ENCODE peak calls at places on chromosomes 7 and 10, in five cellular contexts. G is mesendoderm, A is neuronal stem cell, X is mesenchymal stem cell, J is IMR-90. D is an unnamed sample.

GRCh38 chr10:42984035-42984610 is 92.7 kb upstream of the RET start:
- DNase-seq in A (no peak), J (no peak), G (no peak), X (no peak), D (no peak)

GRCh38 chr10:71075066-71075758 is 137.2 kb upstream of the UNC5B start:
- DNase-seq in G (no peak), A (no peak), J (no peak), X (no peak), D (no peak)

GRCh38 chr10:63583909-63584747 is 62.9 kb downstream of the REEP3 start:
- DNase-seq in X (no peak), G (no peak), J (no peak), A (no peak), D (no peak)

GRCh38 chr10:28137907-28138880 is 139.3 kb upstream of the ODAD2 start:
- DNase-seq in X (peak), J (peak), A (no peak), G (no peak), D (no peak)

GRCh38 chr10:61586829-61587228 is 75.9 kb upstream of the CABCOCO1 start:
- DNase-seq in X (no peak), G (no peak), J (no peak), A (no peak), D (no peak)

GRCh38 chr10:116521424-116522305 is 24.1 kb upstream of the PNLIP start:
- DNase-seq in X (peak), A (peak), J (peak), G (peak), D (no peak)

GRCh38 chr10:357201-357950 is 222.1 kb downstream of the ZMYND11 start:
- DNase-seq in A (no peak), J (no peak), X (no peak), G (no peak), D (no peak)

GRCh38 chr10:96176985-96177384 is 46.9 kb downstream of the ZNF518A start:
- DNase-seq in J (no peak), A (no peak), X (no peak), G (no peak), D (no peak)

GRCh38 chr10:90561666-90562065 is 296.2 kb downstream of the HTR7 start:
- DNase-seq in X (no peak), A (no peak), G (peak), J (no peak), D (no peak)

GRCh38 chr10:45380903-45381610 is 7.0 kb downstream of the ALOX5 start:
- DNase-seq in G (no peak), J (no peak), A (no peak), X (no peak), D (no peak)

GRCh38 chr10:8047452-8048280 is 6.8 kb upstream of the GATA3 start:
- DNase-seq in J (no peak), G (peak), A (peak), X (no peak), D (no peak)

GRCh38 chr7:102912742-102913141 is at the start of gene LRRC17:
- DNase-seq in A (no peak), J (peak), G (no peak), X (peak), D (no peak)

GRCh38 chr10:1255600-1255999 is 199.4 kb downstream of the WDR37 start:
- DNase-seq in J (no peak), X (no peak), G (no peak), A (no peak), D (no peak)

GRCh38 chr7:130961128-130961601 is 227.2 kb upstream of the KLF14 start:
- DNase-seq in J (peak), A (no peak), X (peak), G (no peak), D (no peak)

GRCh38 chr7:22720791-22721786 is 5.9 kb upstream of the IL6 start:
- DNase-seq in X (no peak), A (no peak), G (no peak), J (no peak), D (no peak)

DNA sequence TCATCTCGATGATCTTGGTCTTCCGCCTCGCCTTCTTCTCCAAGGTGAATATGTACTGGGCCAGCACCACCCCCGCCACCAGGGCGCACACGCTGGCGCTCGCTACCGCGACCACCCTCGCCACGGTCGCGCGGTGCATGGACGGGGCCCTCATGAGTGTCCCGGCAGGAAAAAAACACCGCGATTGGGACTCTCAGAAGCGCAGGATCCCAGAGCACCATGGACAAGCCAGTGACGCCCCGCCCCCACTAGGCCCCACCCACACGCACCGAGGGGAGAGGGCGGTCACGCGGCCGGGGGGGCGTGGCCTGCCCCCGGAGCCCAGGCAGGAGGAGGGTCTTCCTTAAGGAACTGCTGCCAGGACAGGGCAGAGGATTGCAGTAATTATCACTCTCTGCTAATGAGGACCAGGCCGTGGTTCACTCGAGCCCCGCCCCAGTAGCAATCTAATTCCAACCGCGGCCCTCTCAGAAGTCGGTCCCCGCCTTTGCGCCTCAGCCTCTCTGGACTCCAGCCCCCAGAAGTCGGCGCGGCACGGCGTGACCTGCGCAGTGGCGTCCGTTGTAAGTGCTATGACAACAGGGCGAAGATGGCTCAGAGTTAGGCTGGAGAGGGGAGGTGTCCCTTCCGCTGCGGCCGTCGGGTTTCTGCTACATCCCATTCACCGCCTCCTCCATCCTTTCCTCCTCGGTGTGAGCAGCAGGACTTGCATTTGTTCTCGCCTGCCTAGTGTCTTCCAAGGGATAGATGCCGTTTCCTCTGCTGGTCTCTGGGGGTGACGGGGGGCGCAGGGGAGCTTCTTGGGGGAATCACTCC is at the start of gene BBS9:
- DNase-seq in X (peak), G (peak), J (peak), A (peak), D (peak)
- H2BK5ac ChIP-seq in X (no peak), G (no peak), J (peak), A (no peak), D (no peak)

GRCh38 chr7:148336411-148336810 is 254.2 kb upstream of the C7orf33 start:
- DNase-seq in J (no peak), A (no peak), G (peak), X (no peak), D (no peak)

GRCh38 chr7:148337166-148337565 is 253.4 kb upstream of the C7orf33 start:
- DNase-seq in J (no peak), G (peak), A (no peak), X (no peak), D (peak)

GRCh38 chr7:148335790-148336189 is 254.8 kb upstream of the C7orf33 start:
- DNase-seq in A (no peak), G (peak), J (no peak), X (no peak), D (no peak)

GRCh38 chr7:148337995-148338747 is 252.4 kb upstream of the C7orf33 start:
- DNase-seq in G (no peak), X (no peak), J (no peak), A (no peak), D (no peak)

GRCh38 chr7:148337566-148337965 is 253.0 kb upstream of the C7orf33 start:
- DNase-seq in X (no peak), A (no peak), J (no peak), G (no peak), D (no peak)
- H2BK5ac ChIP-seq in X (no peak), A (no peak), J (no peak), G (peak), D (no peak)

GRCh38 chr7:123440202-123440601 is 94.2 kb downstream of the IQUB start:
- DNase-seq in A (peak), X (no peak), G (peak), J (no peak), D (peak)
- H2BK5ac ChIP-seq in A (no peak), X (no peak), G (no peak), J (no peak), D (no peak)

GRCh38 chr10:121243899-121244241 is 354.4 kb downstream of the FGFR2 start:
- DNase-seq in J (no peak), A (no peak), X (no peak), G (no peak), D (no peak)

GRCh38 chr10:121241337-121241736 is 356.9 kb downstream of the FGFR2 start:
- DNase-seq in G (no peak), X (no peak), A (no peak), J (no peak), D (no peak)

GRCh38 chr10:121243003-121243898 is 355.0 kb downstream of the FGFR2 start:
- DNase-seq in A (no peak), J (no peak), G (no peak), X (peak), D (no peak)

GRCh38 chr10:121245799-121246198 is 352.4 kb downstream of the FGFR2 start:
- DNase-seq in G (no peak), A (no peak), X (no peak), J (no peak), D (no peak)

GRCh38 chr10:121244791-121245190 is 353.5 kb downstream of the FGFR2 start:
- DNase-seq in X (peak), G (no peak), A (no peak), J (no peak), D (no peak)
- H2BK5ac ChIP-seq in X (no peak), G (no peak), A (no peak), J (no peak), D (no peak)

GRCh38 chr7:152543801-152544200 is 108.0 kb upstream of the KMT2C start:
- DNase-seq in G (peak), A (no peak), J (no peak), X (no peak), D (peak)
- H2BK5ac ChIP-seq in G (no peak), A (no peak), J (no peak), X (no peak), D (no peak)

DNA sequence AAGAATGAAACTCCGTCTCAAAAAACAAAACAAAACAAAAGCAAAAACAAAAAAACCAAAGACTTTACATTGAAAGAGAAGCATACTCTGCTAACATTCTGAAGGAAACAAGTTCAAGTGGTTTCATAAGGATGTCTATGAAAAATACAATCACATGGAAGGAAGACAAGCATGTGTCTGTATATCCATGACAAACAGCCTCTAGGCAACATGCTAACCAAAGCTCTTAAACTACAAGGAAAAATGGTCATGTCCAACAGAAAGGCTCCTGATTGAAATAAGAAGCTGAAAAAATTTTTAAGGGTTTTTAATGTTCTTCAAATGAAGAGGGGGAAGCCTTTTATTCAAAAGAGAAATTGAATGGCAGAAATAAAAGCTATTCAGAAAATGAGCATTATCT is 64.9 kb downstream of the UBE2H start:
- DNase-seq in J (no peak), X (no peak), A (no peak), G (no peak), D (no peak)
- H2BK5ac ChIP-seq in J (no peak), X (no peak), A (no peak), G (no peak), D (no peak)

DNA sequence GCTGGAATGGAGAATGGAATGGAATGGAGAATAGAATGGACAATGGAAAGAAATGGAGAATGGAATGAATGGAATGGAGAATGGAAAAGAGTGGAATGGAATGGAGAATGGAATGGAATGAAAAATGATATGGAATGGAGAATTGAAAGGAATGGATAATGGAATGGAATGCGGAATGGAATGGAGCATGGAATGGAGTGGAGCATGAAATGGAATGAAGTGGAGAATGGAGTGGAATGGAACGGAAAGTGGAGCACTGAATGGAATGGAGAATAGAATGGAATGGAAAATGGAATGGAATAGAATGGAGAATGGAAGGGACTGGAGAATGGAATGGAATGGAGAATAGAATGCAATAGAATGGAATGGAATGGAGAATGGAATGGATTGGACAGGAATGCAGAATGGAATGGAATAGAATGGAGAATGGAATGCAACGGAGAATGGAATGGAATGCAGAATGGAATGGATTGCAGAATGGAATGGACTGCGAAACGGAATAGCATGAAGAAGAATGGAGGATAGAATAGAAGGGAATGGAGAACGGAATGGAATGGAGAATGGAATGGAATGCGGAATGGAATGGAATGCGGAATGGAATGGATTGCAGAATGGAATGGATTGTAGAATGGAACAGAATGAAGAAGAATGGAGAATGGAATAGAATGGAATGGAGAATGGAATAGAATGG is 89.4 kb downstream of the NSUN6 start:
- DNase-seq in J (no peak), X (no peak), A (no peak), G (peak), D (no peak)
- H2BK5ac ChIP-seq in J (peak), X (no peak), A (no peak), G (no peak), D (no peak)

GRCh38 chr10:106960812-106961211 is 203.7 kb downstream of the SORCS1 start:
- DNase-seq in G (no peak), X (no peak), J (no peak), A (no peak), D (no peak)
- H2BK5ac ChIP-seq in G (no peak), X (no peak), J (no peak), A (no peak), D (no peak)

DNA sequence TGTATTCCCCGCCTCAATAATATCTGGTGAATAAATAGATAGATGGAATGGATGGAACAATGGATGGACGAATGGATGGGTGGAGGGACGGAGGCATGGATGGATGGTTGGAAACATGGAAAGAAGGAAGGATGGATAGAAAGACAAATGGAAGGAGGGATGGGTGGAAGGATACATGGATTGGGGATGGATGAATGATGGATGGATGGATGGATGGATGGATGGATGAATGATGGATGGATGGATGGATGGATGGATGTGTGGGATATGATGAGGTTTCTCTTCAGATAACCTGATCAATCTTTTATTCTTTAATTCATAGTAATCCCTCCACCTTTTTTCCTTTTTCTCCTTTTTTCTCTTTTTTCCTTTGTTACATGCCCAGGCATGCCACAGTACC is 3.0 kb upstream of the AKR1B15 start:
- DNase-seq in G (no peak), J (no peak), A (no peak), X (no peak), D (no peak)
- H2BK5ac ChIP-seq in G (no peak), J (no peak), A (no peak), X (no peak), D (no peak)

GRCh38 chr7:49245062-49245461 is 320.7 kb downstream of the CDC14C start:
- DNase-seq in G (peak), X (no peak), J (no peak), A (no peak), D (peak)

GRCh38 chr7:49247759-49248158 is 323.4 kb downstream of the CDC14C start:
- DNase-seq in J (no peak), X (no peak), A (no peak), G (no peak), D (no peak)

GRCh38 chr7:49244543-49244942 is 320.2 kb downstream of the CDC14C start:
- DNase-seq in G (peak), J (no peak), X (no peak), A (no peak), D (peak)

GRCh38 chr7:49243521-49243920 is 319.2 kb downstream of the CDC14C start:
- DNase-seq in X (no peak), G (peak), A (no peak), J (no peak), D (no peak)
- H2BK5ac ChIP-seq in X (no peak), G (no peak), A (no peak), J (no peak), D (no peak)